ENCODE peak calls at places on chromosomes 6 and 20, in six cellular contexts. One of them, this sample, is unnamed.

GRCh38 chr6:6723316-6723715 is 134.8 kb downstream of the LY86 start:
- DNase-seq in K562: no peak
- DNase-seq in GM12878: no peak
- DNase-seq in H1: no peak
- DNase-seq in HCT116: no peak
- DNase-seq in HepG2: no peak
- DNase-seq in this sample: no peak

GRCh38 chr20:23966927-23967615 is 21.5 kb downstream of the GGTLC1 start:
- DNase-seq in HepG2: no peak
- DNase-seq in H1: no peak
- DNase-seq in GM12878: no peak
- DNase-seq in K562: no peak
- DNase-seq in HCT116: no peak
- DNase-seq in this sample: no peak

GRCh38 chr6:5936140-5936539 is 70.6 kb downstream of the NRN1 start:
- DNase-seq in HepG2: no peak
- DNase-seq in K562: no peak
- DNase-seq in H1: no peak
- DNase-seq in HCT116: no peak
- DNase-seq in GM12878: no peak
- DNase-seq in this sample: no peak

GRCh38 chr20:62083312-62083711 is 17.6 kb upstream of the TAF4 start:
- DNase-seq in HCT116: no peak
- DNase-seq in K562: no peak
- DNase-seq in H1: no peak
- DNase-seq in GM12878: no peak
- DNase-seq in HepG2: no peak
- DNase-seq in this sample: no peak

GRCh38 chr6:170235726-170236125 is 55.2 kb downstream of the DLL1 start:
- DNase-seq in HCT116: no peak
- DNase-seq in HepG2: no peak
- DNase-seq in K562: no peak
- DNase-seq in H1: no peak
- DNase-seq in GM12878: no peak
- DNase-seq in this sample: no peak

GRCh38 chr6:106702046-106702445 is 72.7 kb downstream of the QRSL1 start:
- DNase-seq in HCT116: no peak
- DNase-seq in HepG2: no peak
- DNase-seq in GM12878: no peak
- DNase-seq in H1: no peak
- DNase-seq in K562: no peak
- DNase-seq in this sample: no peak

GRCh38 chr6:134636221-134636830 is 313.6 kb downstream of the ALDH8A1 start:
- DNase-seq in GM12878: peak; percentile 30
- DNase-seq in H1: no peak
- DNase-seq in HCT116: no peak
- DNase-seq in K562: no peak
- DNase-seq in HepG2: no peak
- DNase-seq in this sample: no peak

GRCh38 chr6:152271681-152272464 is 365.3 kb downstream of the SYNE1 start:
- DNase-seq in GM12878: peak; percentile 13
- DNase-seq in HCT116: no peak
- DNase-seq in H1: no peak
- DNase-seq in HepG2: no peak
- DNase-seq in K562: no peak
- DNase-seq in this sample: no peak

GRCh38 chr20:36833275-36834020 is 42.5 kb upstream of the TLDC2 start:
- DNase-seq in H1: no peak
- DNase-seq in GM12878: no peak
- DNase-seq in HepG2: no peak
- DNase-seq in K562: no peak
- DNase-seq in HCT116: no peak
- DNase-seq in this sample: no peak
- H3K9ac ChIP-seq in H1: no peak overlapping the region
- H3K9ac ChIP-seq in GM12878: no peak overlapping the region
- H3K9ac ChIP-seq in HepG2: no peak overlapping the region
- H3K9ac ChIP-seq in K562: peak overlapping the region; percentile 53
- H3K9ac ChIP-seq in HCT116: peak overlapping the region; percentile 5
- H3K9ac ChIP-seq in this sample: peak overlapping the region; percentile 59

GRCh38 chr20:25090492-25091429 is 8.8 kb upstream of the VSX1 start:
- DNase-seq in HCT116: no peak
- DNase-seq in H1: no peak
- DNase-seq in GM12878: peak; percentile 27
- DNase-seq in HepG2: no peak
- DNase-seq in K562: no peak
- DNase-seq in this sample: no peak
- TF ChIP-seq ZNF274 in HCT116: no peak
- TF ChIP-seq ZNF274 in H1: no peak
- TF ChIP-seq ZNF274 in GM12878: no peak
- TF ChIP-seq ZNF274 in HepG2: no peak
- TF ChIP-seq ZNF274 in K562: no peak
- TF ChIP-seq ZNF274 in this sample: no peak

GRCh38 chr6:101887532-101887931 is 494.0 kb downstream of the GRIK2 start:
- DNase-seq in HCT116: no peak
- DNase-seq in H1: no peak
- DNase-seq in HepG2: no peak
- DNase-seq in GM12878: no peak
- DNase-seq in K562: no peak
- DNase-seq in this sample: no peak
- H3K9ac ChIP-seq in HCT116: no peak overlapping the region
- H3K9ac ChIP-seq in H1: no peak overlapping the region
- H3K9ac ChIP-seq in HepG2: no peak overlapping the region
- H3K9ac ChIP-seq in GM12878: no peak overlapping the region
- H3K9ac ChIP-seq in K562: no peak overlapping the region
- H3K9ac ChIP-seq in this sample: no peak overlapping the region

GRCh38 chr20:20480689-20481088 is 112.8 kb downstream of the INSM1 start:
- DNase-seq in H1: no peak
- DNase-seq in HCT116: peak; percentile 15
- DNase-seq in K562: no peak
- DNase-seq in HepG2: no peak
- DNase-seq in GM12878: no peak
- DNase-seq in this sample: no peak
- TF ChIP-seq ZNF274 in H1: no peak
- TF ChIP-seq ZNF274 in HCT116: no peak
- TF ChIP-seq ZNF274 in K562: no peak
- TF ChIP-seq ZNF274 in HepG2: no peak
- TF ChIP-seq ZNF274 in GM12878: no peak
- TF ChIP-seq ZNF274 in this sample: no peak

DNA sequence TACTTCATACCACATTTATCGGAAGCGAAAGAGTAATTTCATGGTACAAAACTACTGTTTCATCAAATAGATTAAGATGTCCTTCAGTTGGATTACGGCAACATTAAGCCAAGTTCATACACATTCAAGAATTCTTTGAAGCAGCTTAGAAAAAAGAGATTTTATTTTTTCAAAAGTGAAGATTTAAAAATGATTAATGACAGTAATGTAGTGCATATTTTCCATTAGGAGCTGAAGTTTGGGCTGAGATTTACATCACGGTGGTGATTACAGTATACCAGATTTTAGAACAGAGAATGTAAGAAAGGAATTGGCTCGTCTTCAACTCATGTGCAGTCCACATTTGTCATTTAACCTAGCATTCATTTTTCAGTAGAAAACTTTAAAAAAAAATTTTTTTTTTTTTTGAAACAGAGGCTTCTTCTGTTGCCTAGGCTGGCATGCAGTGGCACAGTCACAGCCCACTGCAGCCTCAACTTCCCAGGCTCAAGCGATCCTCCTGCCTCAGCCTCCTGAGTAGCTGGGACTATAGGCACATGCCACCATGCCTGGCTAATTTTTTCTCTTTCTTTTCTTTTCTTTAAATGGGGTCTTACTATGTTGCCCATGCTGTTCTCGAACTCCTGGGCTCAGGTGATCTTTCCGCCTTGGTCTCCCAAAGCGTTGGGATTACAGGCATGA is 1.9 kb downstream of the SYNJ2 start:
- DNase-seq in GM12878: no peak
- DNase-seq in K562: no peak
- DNase-seq in H1: no peak
- DNase-seq in HepG2: no peak
- DNase-seq in HCT116: no peak
- DNase-seq in this sample: no peak
- H3K9ac ChIP-seq in GM12878: no peak overlapping the region
- H3K9ac ChIP-seq in K562: no peak overlapping the region
- H3K9ac ChIP-seq in H1: no peak overlapping the region
- H3K9ac ChIP-seq in HepG2: peak overlapping the region; percentile 97
- H3K9ac ChIP-seq in HCT116: no peak overlapping the region
- H3K9ac ChIP-seq in this sample: no peak overlapping the region